ENCODE peak calls at places on chromosomes 3 and 15, in five cellular contexts. F is H1, L is tibial nerve, N is ovary, W is stomach. O is an unnamed sample. For H3K4me1, the result is how much of the 10 kb centered on the place peaks cover.

GRCh38 chr3:11212301-11212613 is 58.0 kb downstream of the HRH1 start:
- DNase-seq in F (no peak), L (no peak), N (no peak), W (peak), O (no peak)

GRCh38 chr3:105960381-105960780 is 91.6 kb upstream of the CBLB start:
- DNase-seq in F (no peak), L (no peak), N (no peak), W (no peak), O (no peak)

GRCh38 chr3:136512391-136512790 is 239.8 kb downstream of the STAG1 start:
- DNase-seq in F (no peak), L (no peak), N (no peak), W (no peak), O (no peak)

GRCh38 chr15:80578871-80579270 is 116.2 kb upstream of the ABHD17C start:
- DNase-seq in F (no peak), L (no peak), N (no peak), W (no peak), O (no peak)

GRCh38 chr3:53688989-53689388 is 157.2 kb downstream of the CHDH start:
- DNase-seq in F (no peak), L (no peak), N (no peak), W (no peak), O (no peak)

GRCh38 chr3:187012609-187013051 is 82.3 kb downstream of the ST6GAL1 start:
- DNase-seq in F (no peak), L (no peak), N (no peak), W (no peak), O (no peak)

GRCh38 chr15:34583399-34584320 is at the start of gene GOLGA8B:
- DNase-seq in F (no peak), L (peak), N (peak), W (peak), O (no peak)

GRCh38 chr3:21913791-21914190 is 162.8 kb upstream of the ZNF385D start:
- DNase-seq in F (no peak), L (no peak), N (no peak), W (no peak), O (no peak)

GRCh38 chr3:14481646-14482036 is 58.5 kb downstream of the GRIP2 start:
- DNase-seq in F (no peak), L (no peak), N (peak), W (no peak), O (no peak)

GRCh38 chr3:179227349-179227748 is 23.6 kb downstream of the KCNMB3 start:
- DNase-seq in F (no peak), L (no peak), N (no peak), W (no peak), O (no peak)

GRCh38 chr3:116018651-116019050 is 395.3 kb downstream of the GAP43 start:
- DNase-seq in F (no peak), L (no peak), N (no peak), W (no peak), O (no peak)

GRCh38 chr15:59372352-59373211 is at the start of gene MYO1E:
- DNase-seq in F (peak), L (peak), N (peak), W (peak), O (no peak)

GRCh38 chr3:181403876-181404660 is 307.7 kb upstream of the SOX2 start:
- DNase-seq in F (no peak), L (no peak), N (no peak), W (no peak), O (no peak)

GRCh38 chr3:59052803-59053411 is 3.1 kb upstream of the CFAP20DC start:
- DNase-seq in F (no peak), L (no peak), N (no peak), W (no peak), O (no peak)

GRCh38 chr3:28243424-28244106 is 2.1 kb downstream of the CMC1 start:
- DNase-seq in F (no peak), L (no peak), N (no peak), W (no peak), O (no peak)

GRCh38 chr3:195032106-195032759 is 238.7 kb downstream of the XXYLT1 start:
- DNase-seq in F (no peak), L (no peak), N (no peak), W (no peak), O (no peak)

GRCh38 chr3:88678747-88679146 is 428.7 kb upstream of the EPHA3 start:
- DNase-seq in F (peak), L (no peak), N (no peak), W (no peak), O (no peak)

GRCh38 chr3:12483364-12483763 is 916 bp upstream of the TSEN2 start:
- DNase-seq in F (no peak), L (no peak), N (no peak), W (no peak), O (no peak)

GRCh38 chr15:101528108-101528916 is 38.8 kb upstream of the PCSK6 start:
- DNase-seq in F (no peak), L (peak), N (peak), W (peak), O (no peak)

GRCh38 chr3:179451335-179452165 is at the start of gene GNB4:
- DNase-seq in F (peak), L (peak), N (peak), W (peak), O (peak)

GRCh38 chr3:62558549-62559112 is 185.3 kb upstream of the FEZF2 start:
- DNase-seq in F (peak), L (no peak), N (no peak), W (no peak), O (no peak)

GRCh38 chr3:135125171-135125801 is 330.2 kb downstream of the EPHB1 start:
- DNase-seq in F (no peak), L (no peak), N (no peak), W (no peak), O (no peak)

GRCh38 chr3:30578479-30578878 is 27.9 kb upstream of the TGFBR2 start:
- DNase-seq in F (no peak), L (peak), N (no peak), W (no peak), O (no peak)

GRCh38 chr3:179807588-179807987 is 154.7 kb downstream of the USP13 start:
- DNase-seq in F (no peak), L (no peak), N (no peak), W (no peak), O (no peak)

GRCh38 chr3:129984124-129984523 is 9.6 kb downstream of the TRH start:
- DNase-seq in F (no peak), L (no peak), N (no peak), W (no peak), O (no peak)

GRCh38 chr3:182081096-182081495 is 369.4 kb downstream of the SOX2 start:
- DNase-seq in F (no peak), L (no peak), N (no peak), W (no peak), O (no peak)

GRCh38 chr3:31278532-31278931 is 254.2 kb upstream of the STT3B start:
- DNase-seq in F (no peak), L (no peak), N (no peak), W (no peak), O (no peak)

DNA sequence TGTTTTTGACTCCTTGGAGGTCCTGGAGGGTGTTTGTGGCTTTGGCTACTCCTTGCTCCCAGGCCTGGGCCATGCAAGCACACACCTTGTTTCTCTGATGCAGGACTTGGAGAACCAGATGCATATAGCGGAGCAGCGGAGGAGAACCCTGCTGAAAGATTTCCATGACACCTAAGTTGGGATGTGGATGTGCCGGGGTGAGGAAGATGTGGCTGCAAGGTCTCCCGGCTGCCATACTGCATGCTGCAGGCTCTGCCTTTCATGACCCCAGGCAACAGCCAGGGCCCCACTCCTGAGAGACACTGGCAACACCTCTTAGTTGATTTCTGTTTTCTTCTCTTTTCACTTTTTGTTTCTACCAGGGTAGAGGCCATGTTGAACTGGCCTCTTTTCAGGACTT is 6.9 kb upstream of the P4HTM start:
- DNase-seq in F (no peak), L (no peak), N (no peak), W (no peak), O (no peak)
- H3K27ac ChIP-seq in F (no peak), L (no peak), N (no peak), W (no peak), O (no peak)

DNA sequence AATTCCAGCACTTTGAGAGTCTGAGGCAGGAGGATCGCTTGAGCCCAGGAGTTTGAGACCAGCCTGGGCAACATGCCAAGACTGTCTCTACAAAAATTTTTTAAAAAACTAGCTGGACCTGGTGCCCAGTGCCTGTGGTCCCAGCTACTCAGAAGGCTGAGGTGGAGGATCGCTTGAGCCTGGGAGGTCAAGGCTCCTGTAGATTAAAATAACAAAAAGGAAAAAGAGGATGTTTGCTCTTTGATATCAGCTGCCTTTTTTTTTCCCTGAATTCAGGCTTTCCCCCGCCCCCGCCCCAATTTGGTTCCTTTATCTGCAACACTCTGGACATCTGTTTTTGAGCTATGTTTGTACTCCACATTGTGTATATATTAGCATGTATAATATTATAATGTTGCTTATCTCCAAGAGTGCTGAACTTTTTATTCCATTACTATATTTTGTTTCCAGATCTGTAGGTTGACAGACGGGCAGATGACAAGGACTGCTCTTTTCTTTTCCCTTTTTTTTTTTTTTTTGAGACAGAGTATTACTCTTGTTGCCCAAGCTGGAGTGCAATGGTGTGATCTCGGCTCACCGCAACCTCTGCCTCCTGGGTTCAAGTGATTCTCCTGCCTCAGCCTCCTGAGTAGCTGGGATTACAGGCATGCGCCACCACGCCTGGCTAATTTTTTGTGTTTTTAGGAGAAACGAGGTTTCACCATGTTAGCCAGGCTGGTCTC is 4.6 kb downstream of the SNAP23 start:
- DNase-seq in F (no peak), L (no peak), N (no peak), W (no peak), O (no peak)
- H3K4me1 ChIP-seq in F (under half), L (under half), N (under half), W (half or more), O (half or more)

GRCh38 chr3:171718493-171719205 is 91.6 kb downstream of the PLD1 start:
- DNase-seq in F (no peak), L (no peak), N (no peak), W (no peak), O (no peak)
- TF ChIP-seq POLR2A in F (no peak), L (no peak), N (no peak), W (no peak), O (no peak)

DNA sequence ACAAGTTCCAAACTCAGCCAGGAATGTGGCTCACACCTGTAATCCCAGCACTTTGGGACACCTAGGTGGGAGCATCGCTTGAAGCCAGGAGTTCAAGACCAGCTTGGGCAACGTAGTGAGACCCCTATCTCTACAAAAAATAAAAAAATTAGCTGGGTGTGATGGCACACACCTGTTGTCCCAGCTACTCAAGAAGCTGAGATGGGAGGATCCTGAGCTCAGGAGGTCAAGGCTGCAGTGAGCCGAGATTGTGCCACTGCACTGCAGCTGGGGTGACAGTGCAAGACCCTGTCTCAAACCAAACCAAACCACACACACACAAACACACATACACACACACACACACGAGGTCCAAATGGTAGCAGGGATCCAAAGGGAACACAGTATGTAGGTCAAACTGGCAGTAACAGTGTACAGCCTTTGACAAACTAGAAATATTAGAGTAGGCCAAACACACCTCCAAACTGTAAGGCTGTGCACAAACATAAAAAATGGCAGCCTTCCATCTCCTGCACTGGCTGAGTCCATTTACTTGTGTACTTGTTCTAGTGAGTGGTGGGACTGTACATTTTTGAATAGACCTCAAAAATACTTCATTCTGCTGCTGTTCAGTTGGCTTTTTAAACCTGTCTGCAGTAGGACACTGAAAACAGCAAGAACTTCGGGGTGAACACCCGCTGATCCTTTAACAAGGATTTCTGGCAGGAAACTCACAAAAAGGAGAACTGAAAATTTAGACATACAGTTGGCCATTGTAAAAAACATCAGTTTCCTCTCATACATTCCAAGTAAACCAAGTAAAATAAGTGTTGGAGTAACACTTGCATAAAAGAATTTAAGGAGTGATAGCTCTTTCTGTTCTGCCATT is 33.6 kb downstream of the INTS14 start:
- DNase-seq in F (no peak), L (no peak), N (no peak), W (no peak), O (no peak)
- H3K27ac ChIP-seq in F (no peak), L (no peak), N (no peak), W (no peak), O (no peak)

GRCh38 chr3:128166971-128167453 is 13.7 kb downstream of the EEFSEC start:
- DNase-seq in F (no peak), L (no peak), N (no peak), W (no peak), O (no peak)

GRCh38 chr3:128167973-128168674 is 14.8 kb downstream of the EEFSEC start:
- DNase-seq in F (no peak), L (no peak), N (no peak), W (no peak), O (no peak)

GRCh38 chr3:128170866-128171516 is 17.7 kb downstream of the EEFSEC start:
- DNase-seq in F (no peak), L (peak), N (peak), W (peak), O (no peak)

GRCh38 chr3:128167646-128167972 is 14.3 kb downstream of the EEFSEC start:
- DNase-seq in F (no peak), L (no peak), N (no peak), W (no peak), O (no peak)

GRCh38 chr3:128168830-128169229 is 15.5 kb downstream of the EEFSEC start:
- DNase-seq in F (no peak), L (no peak), N (no peak), W (no peak), O (no peak)
- H3K4me1 ChIP-seq in F (under half), L (under half), N (under half), W (under half), O (under half)

GRCh38 chr3:196968233-196969000 is at the start of gene PIGZ:
- DNase-seq in F (no peak), L (no peak), N (no peak), W (peak), O (no peak)
- TF ChIP-seq POLR2A in F (no peak), L (no peak), N (no peak), W (no peak), O (no peak)

GRCh38 chr15:90883971-90884718 is at the start of gene FES:
- DNase-seq in F (no peak), L (peak), N (peak), W (peak), O (no peak)

GRCh38 chr15:90884719-90885431 is 571 bp downstream of the FES start:
- DNase-seq in F (no peak), L (no peak), N (no peak), W (no peak), O (no peak)

GRCh38 chr15:90882781-90883525 is 1.4 kb upstream of the FES start:
- DNase-seq in F (no peak), L (no peak), N (no peak), W (no peak), O (no peak)

GRCh38 chr15:90881978-90882721 is 2.2 kb upstream of the FES start:
- DNase-seq in F (no peak), L (no peak), N (no peak), W (no peak), O (no peak)

DNA sequence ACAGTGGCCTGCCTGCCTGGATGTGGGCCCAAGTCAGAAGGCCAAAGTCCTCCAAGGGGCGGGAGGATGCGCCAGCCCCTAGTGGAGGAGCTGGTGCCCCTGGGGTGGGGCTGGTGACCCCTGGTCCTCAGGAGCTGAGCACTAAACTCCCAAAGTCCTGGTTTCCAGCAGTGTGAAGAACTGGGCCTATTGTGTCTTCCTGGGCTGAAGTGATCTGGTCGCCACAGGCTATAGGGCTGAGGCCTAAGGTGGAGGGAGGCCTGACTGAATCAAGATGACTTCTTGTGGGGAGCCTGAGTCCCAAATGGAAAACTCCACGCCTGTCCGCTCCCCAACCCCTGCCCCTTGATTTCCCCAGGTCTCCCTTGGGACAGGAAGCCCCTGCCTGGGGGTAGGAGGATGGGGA is 775 bp upstream of the FES start:
- DNase-seq in F (no peak), L (no peak), N (no peak), W (no peak), O (no peak)
- H3K27ac ChIP-seq in F (no peak), L (peak), N (peak), W (peak), O (peak)

GRCh38 chr15:81859737-81860516 is 185.9 kb downstream of the MEX3B start:
- DNase-seq in F (no peak), L (no peak), N (no peak), W (no peak), O (no peak)

GRCh38 chr15:81863157-81863556 is 182.7 kb downstream of the MEX3B start:
- DNase-seq in F (no peak), L (no peak), N (no peak), W (no peak), O (no peak)

GRCh38 chr15:81856627-81857026 is 189.2 kb downstream of the MEX3B start:
- DNase-seq in F (no peak), L (no peak), N (no peak), W (no peak), O (no peak)

GRCh38 chr15:81858136-81858535 is 187.7 kb downstream of the MEX3B start:
- DNase-seq in F (no peak), L (no peak), N (no peak), W (no peak), O (no peak)

DNA sequence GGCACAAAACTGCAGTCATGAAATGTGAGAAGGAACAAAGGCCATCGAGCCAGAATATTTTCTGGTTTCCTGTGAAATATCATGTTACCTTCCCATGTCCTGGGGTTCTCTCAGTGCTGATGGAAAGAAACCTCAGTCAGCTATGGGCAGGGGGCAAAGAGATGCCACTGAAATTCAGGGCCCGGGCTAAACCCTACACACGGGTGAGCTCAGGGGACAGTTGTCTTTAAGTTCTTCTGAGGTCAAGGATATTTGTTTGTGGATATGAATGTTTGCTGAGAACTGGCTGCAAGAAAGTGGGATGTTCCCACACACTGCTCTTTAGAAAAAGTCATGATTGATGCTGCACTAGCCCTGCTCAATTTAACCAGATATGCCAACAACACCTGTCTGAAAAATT is 187.2 kb downstream of the MEX3B start:
- DNase-seq in F (no peak), L (no peak), N (no peak), W (no peak), O (no peak)
- H3K4me1 ChIP-seq in F (under half), L (under half), N (under half), W (under half), O (under half)

DNA sequence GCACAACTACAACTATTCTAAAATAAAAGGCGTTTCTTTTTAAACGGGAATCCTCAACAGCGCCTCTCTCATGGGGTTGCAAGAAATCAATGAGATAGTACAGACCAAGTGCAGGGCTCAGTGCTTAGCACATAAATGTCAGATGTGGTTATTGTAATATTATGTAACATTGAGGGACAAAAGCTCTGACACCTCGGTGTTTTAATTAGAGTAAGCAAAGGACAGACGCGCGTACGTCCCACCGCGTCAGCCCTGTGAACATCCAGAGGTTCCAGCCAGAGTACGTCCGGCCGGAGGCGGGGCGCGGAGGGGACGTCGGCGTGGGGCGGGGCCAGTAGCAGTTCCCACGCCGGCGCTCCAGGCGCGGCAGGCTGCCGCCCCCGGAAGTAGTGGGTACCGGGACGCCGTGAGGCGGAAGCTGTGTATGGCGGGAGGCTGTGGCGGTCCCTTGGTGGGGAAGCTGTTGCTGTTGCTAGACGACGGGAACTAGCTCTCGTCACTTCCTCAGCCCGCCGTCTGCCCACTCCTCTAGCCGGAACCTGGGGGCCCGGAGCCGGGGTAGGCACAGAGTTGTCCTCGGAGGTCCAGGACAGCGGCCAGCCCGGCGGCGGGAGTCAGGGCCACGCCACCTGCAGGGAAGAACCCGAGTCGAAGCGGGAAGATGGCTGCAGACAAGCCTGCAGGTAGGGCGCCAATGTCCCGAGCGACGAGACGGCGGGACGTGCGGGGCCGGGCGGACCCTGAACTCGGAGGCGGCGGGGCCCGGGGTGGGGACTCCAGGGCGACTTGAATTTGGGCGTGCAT is at the start of gene CNOT10:
- DNase-seq in F (peak), L (peak), N (peak), W (peak), O (peak)
- TF ChIP-seq POLR2A in F (no peak), L (no peak), N (peak), W (no peak), O (peak)

O was measured in esophagus squamous epithelium.